ENCODE peak calls at places on chromosomes 16 and 17, in four cellular contexts. C, R, B and V are unnamed samples.

GRCh38 chr17:44997733-44998520 is 29.8 kb upstream of the C1QL1 start:
- DNase-seq in C (no peak), R (no peak), B (no peak), V (no peak)

GRCh38 chr16:78925071-78925714 is 675.3 kb downstream of the MAF start:
- DNase-seq in C (peak; percentile 15), R (peak; percentile 16), B (no peak), V (peak; percentile 30)

GRCh38 chr16:83118365-83118764 is 491.6 kb downstream of the CDH13 start:
- DNase-seq in C (no peak), R (no peak), B (no peak), V (no peak)

GRCh38 chr16:12532871-12533610 is 270.6 kb downstream of the CPPED1 start:
- DNase-seq in C (no peak), R (no peak), B (no peak), V (no peak)

GRCh38 chr17:28968269-28968913 is 17.1 kb upstream of the PHF12 start:
- DNase-seq in C (no peak), R (no peak), B (no peak), V (no peak)

GRCh38 chr17:6279659-6280058 is 155.3 kb downstream of the AIPL1 start:
- DNase-seq in C (no peak), R (no peak), B (no peak), V (no peak)

GRCh38 chr17:70119961-70120360 is 44.9 kb downstream of the KCNJ16 start:
- DNase-seq in C (no peak), R (no peak), B (no peak), V (no peak)

GRCh38 chr16:56833243-56833970 is 31.6 kb upstream of the SLC12A3 start:
- DNase-seq in C (no peak), R (no peak), B (no peak), V (no peak)

GRCh38 chr17:74904687-74905409 is 11.4 kb upstream of the FADS6 start:
- DNase-seq in C (no peak), R (no peak), B (no peak), V (no peak)

GRCh38 chr17:65638221-65638940 is 76.9 kb upstream of the AXIN2 start:
- DNase-seq in C (no peak), R (no peak), B (no peak), V (no peak)

GRCh38 chr17:81867123-81867951 is 3.8 kb downstream of the ARHGDIA start:
- DNase-seq in C (no peak), R (no peak), B (no peak), V (no peak)

GRCh38 chr17:75486951-75487350 is 28.4 kb downstream of the CASKIN2 start:
- DNase-seq in C (no peak), R (no peak), B (no peak), V (no peak)

GRCh38 chr17:43722269-43722619 is 36.3 kb downstream of the SOST start:
- DNase-seq in C (no peak), R (no peak), B (no peak), V (no peak)

GRCh38 chr17:80992077-80992947 is 671 bp downstream of the CHMP6 start:
- DNase-seq in C (no peak), R (no peak), B (no peak), V (no peak)

GRCh38 chr16:4309833-4310266 is 6.0 kb upstream of the GLIS2 start:
- DNase-seq in C (no peak), R (no peak), B (peak; percentile 20), V (peak; percentile 31)

GRCh38 chr17:18148586-18148985 is 35.0 kb upstream of the ALKBH5 start:
- DNase-seq in C (no peak), R (no peak), B (no peak), V (no peak)

GRCh38 chr17:64599187-64599676 is 62.9 kb downstream of the SMURF2 start:
- DNase-seq in C (no peak), R (no peak), B (peak; percentile 7), V (no peak)

GRCh38 chr17:8004899-8005298 is 2.5 kb downstream of the GUCY2D start:
- DNase-seq in C (no peak), R (no peak), B (no peak), V (no peak)

GRCh38 chr16:66605177-66605999 is 884 bp downstream of the CMTM3 start:
- DNase-seq in C (no peak), R (peak; percentile 73), B (peak; percentile 21), V (no peak)

GRCh38 chr17:34474706-34475105 is 104.7 kb upstream of the TMEM132E start:
- DNase-seq in C (no peak), R (no peak), B (no peak), V (no peak)

GRCh38 chr16:2798723-2799204 is 494 bp downstream of the PRSS41 start:
- DNase-seq in C (no peak), R (no peak), B (no peak), V (no peak)

GRCh38 chr16:86762035-86762550 is 183.7 kb downstream of the FOXL1 start:
- DNase-seq in C (peak; percentile 7), R (no peak), B (no peak), V (no peak)

GRCh38 chr17:31174215-31174614 is 79.4 kb downstream of the NF1 start:
- DNase-seq in C (no peak), R (no peak), B (no peak), V (no peak)